ENCODE peak calls at places on chromosomes 13 and 19, in five cellular contexts. I is aorta, N is Panc1, T is pancreas, S is cardiac muscle cell. K is an unnamed sample. For H3K9me3, the result is how much of the 10 kb centered on the place peaks cover.

GRCh38 chr19:4908311-4908710 is 990 bp upstream of the UHRF1 start:
- DNase-seq in T (no peak), S (no peak), I (no peak), N (no peak), K (no peak)

GRCh38 chr13:28620011-28620830 is 38.7 kb upstream of the POMP start:
- DNase-seq in S (no peak), I (no peak), T (no peak), N (no peak), K (no peak)

GRCh38 chr19:12833418-12833746 is 997 bp downstream of the RTBDN start:
- DNase-seq in S (no peak), N (no peak), T (no peak), I (no peak), K (no peak)

GRCh38 chr13:40306817-40307216 is 359.6 kb downstream of the FOXO1 start:
- DNase-seq in I (no peak), N (no peak), T (no peak), S (no peak), K (no peak)

GRCh38 chr13:18212873-18213272 is 968.8 kb downstream of the TUBA3C start:
- DNase-seq in I (no peak), S (no peak), T (no peak), N (no peak), K (no peak)

GRCh38 chr13:30466841-30467252 is 1.1 kb upstream of the HMGB1 start:
- DNase-seq in T (no peak), I (no peak), N (no peak), S (no peak), K (no peak)

GRCh38 chr19:42290523-42291436 is 11.2 kb upstream of the PRR19 start:
- DNase-seq in N (no peak), I (no peak), T (peak), S (peak), K (peak)

GRCh38 chr13:112859817-112860190 is 109.2 kb upstream of the MCF2L start:
- DNase-seq in T (no peak), N (no peak), I (no peak), S (no peak), K (no peak)

GRCh38 chr13:32639502-32640105 is 53.4 kb downstream of the PDS5B start:
- DNase-seq in N (peak), T (no peak), S (peak), I (no peak), K (no peak)

GRCh38 chr13:99434258-99434788 is 66.9 kb upstream of the TM9SF2 start:
- DNase-seq in T (no peak), N (no peak), I (no peak), S (no peak), K (no peak)

GRCh38 chr13:30396434-30397075 is 25.7 kb upstream of the UBE2L5 start:
- DNase-seq in S (no peak), T (no peak), N (no peak), I (no peak), K (no peak)

GRCh38 chr19:42295831-42296525 is 6.0 kb upstream of the PRR19 start:
- DNase-seq in N (no peak), S (peak), I (peak), T (peak), K (peak)

GRCh38 chr13:110306960-110307696 is at the start of the genes COL4A1 and COL4A2:
- DNase-seq in T (peak), S (peak), I (peak), N (no peak), K (peak)

GRCh38 chr13:27634791-27635190 is 13.1 kb downstream of the POLR1D start:
- DNase-seq in N (no peak), T (no peak), S (no peak), I (no peak), K (no peak)

GRCh38 chr13:85528578-85529215 is 270.5 kb downstream of the SLITRK6 start:
- DNase-seq in S (no peak), T (no peak), N (no peak), I (no peak), K (no peak)

GRCh38 chr19:20070691-20071090 is 7.1 kb upstream of the ZNF90 start:
- DNase-seq in I (no peak), N (no peak), S (no peak), T (no peak), K (no peak)

GRCh38 chr19:20067898-20068297 is 9.9 kb upstream of the ZNF90 start:
- DNase-seq in S (no peak), I (no peak), N (no peak), T (no peak), K (no peak)

GRCh38 chr19:20066861-20067260 is 10.9 kb upstream of the ZNF90 start:
- DNase-seq in S (no peak), T (no peak), N (no peak), I (no peak), K (no peak)
- H3K9me3 ChIP-seq in S (under half), T (under half), N (under half), I (under half), K (under half)

GRCh38 chr19:8155318-8155717 is 5.9 kb upstream of the FBN3 start:
- DNase-seq in S (no peak), N (no peak), I (no peak), T (no peak), K (no peak)
- H3K27ac ChIP-seq in S (no peak), N (peak), I (no peak), T (peak), K (no peak)

GRCh38 chr13:111575719-111576118 is 255.3 kb downstream of the TEX29 start:
- DNase-seq in I (peak), N (no peak), S (no peak), T (no peak), K (no peak)
- H3K9me3 ChIP-seq in I (under half), N (under half), S (under half), T (under half), K (under half)

DNA sequence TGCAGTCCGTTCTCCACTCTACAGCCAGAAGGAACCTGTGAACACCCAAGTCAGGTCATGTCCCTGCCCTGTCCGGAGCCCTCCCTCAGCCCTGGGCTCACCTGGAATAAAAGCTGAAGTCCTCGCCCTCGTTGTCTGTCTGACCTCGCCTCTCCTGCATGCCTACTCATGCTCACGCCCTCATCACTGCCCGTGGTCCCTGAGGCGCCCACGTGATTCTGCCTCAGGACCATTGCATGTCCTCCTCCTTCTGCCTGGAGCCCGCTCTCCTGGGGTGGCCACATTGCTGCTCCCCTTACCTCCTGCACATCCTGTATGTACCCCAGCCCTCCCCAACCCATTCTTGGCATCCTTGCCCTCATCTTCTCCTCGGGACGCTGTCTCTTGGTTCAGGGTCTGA is 42.2 kb downstream of the BICRA start:
- DNase-seq in S (no peak), N (no peak), T (no peak), I (no peak), K (no peak)
- H3K27ac ChIP-seq in S (no peak), N (no peak), T (no peak), I (no peak), K (no peak)

GRCh38 chr19:55956431-55956830 is 8.8 kb downstream of the NLRP8 start:
- DNase-seq in I (no peak), N (no peak), T (no peak), S (no peak), K (no peak)
- H3K9me3 ChIP-seq in I (under half), N (under half), T (under half), S (under half), K (under half)

GRCh38 chr19:6649189-6649588 is 20.8 kb downstream of the TNFSF14 start:
- DNase-seq in S (no peak), N (no peak), T (no peak), I (no peak), K (no peak)

GRCh38 chr19:6652214-6653094 is 17.5 kb downstream of the TNFSF14 start:
- DNase-seq in T (no peak), S (no peak), N (no peak), I (no peak), K (no peak)

DNA sequence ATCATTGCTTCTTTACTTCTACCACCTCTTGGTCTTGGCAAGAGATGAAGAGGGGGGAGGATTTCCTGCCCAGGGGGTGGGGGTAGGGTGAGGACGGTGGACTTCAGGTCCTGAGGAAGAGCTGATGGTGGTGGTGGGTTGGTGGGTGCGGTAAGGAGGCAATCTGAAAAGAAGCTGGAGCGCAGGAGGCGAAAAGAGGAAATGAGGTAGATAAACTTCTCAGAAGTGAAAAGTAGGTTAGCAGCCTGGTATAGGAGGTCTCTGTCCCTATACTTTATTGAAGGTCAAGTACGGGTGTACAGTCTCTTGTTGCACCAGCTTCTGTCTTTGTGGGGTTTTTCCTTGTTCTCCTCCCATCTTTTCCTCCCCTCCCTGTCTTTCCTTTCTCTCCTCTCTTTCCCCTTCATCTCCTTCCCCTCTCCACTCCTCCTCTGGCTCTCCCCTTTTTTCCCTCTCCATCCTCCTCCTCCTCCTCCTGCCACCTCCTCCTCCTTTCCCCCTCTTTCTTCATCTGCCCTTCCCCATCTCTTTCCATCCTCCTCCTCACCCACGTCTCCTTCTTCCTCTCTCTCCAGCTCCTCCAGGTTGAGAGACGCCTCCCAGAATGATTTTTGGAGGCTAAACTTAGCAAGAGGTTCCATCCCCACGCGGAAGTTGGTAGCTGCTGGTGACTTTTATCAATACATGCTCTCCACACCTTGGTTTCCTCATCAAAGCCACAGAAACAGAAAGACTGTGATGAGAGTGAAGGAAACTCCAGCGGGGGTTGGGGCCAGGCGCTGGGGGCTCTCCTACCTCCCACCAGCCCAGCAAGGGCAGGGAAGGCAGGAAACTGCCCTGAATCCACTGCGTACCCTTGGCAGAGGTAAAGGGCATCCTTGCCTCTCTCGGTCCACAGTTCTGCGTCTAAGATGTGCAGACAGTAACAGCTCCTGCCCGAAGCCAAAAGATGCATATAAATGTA is 15.3 kb downstream of the TNFSF14 start:
- DNase-seq in I (no peak), T (no peak), S (no peak), N (no peak), K (no peak)
- H3K27ac ChIP-seq in I (no peak), T (no peak), S (no peak), N (no peak), K (no peak)

GRCh38 chr19:52451241-52451640 is 2.1 kb upstream of the ZNF578 start:
- DNase-seq in N (no peak), I (no peak), S (no peak), T (no peak), K (no peak)
- H3K9me3 ChIP-seq in N (under half), I (under half), S (under half), T (under half), K (under half)

DNA sequence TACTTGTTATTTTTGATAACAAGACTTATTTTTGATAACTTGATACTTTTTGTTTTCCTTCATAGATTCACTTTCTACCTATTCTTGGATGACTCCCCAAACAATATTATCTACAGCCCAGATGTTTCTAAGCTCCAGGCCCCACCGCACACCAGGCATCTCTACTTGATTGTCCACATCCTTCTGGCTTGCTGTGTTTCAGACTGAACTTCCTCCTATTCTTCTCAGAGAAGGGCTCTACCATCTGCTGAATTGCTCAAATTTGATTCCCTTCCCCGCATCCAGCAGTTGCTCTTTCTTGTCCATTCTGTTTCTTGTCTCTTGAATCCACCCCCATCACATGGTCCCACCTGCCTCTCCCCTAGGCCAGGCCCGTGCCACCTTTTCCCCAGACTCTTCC is 13.0 kb downstream of the NUDT15 start:
- DNase-seq in N (no peak), I (no peak), T (no peak), S (no peak), K (no peak)
- H3K27ac ChIP-seq in N (no peak), I (no peak), T (no peak), S (no peak), K (no peak)

GRCh38 chr19:37803250-37803854 is 24.0 kb upstream of the ZNF573 start:
- DNase-seq in S (no peak), I (no peak), N (no peak), T (no peak), K (no peak)
- H3K9me3 ChIP-seq in S (under half), I (under half), N (half or more), T (under half), K (under half)

K was measured in left lung.